ENCODE peak calls at places on chromosomes 12 and 14, in seven cellular contexts. One of them, this sample, is unnamed.

GRCh38 chr14:37544407-37544806 is 50.6 kb downstream of the FOXA1 start:
- DNase-seq in choroid plexus epithelial cell: no peak
- DNase-seq in left colon: no peak
- DNase-seq in T-helper 1 cell: no peak
- DNase-seq in mesothelial cell of epicardium: no peak
- DNase-seq in activated CD8-positive, alpha-beta memory T cell treated with anti-CD3 and anti-CD28 coated beads for 4 hours: no peak
- DNase-seq in RPMI7951: no peak
- DNase-seq in this sample: no peak

GRCh38 chr12:15151141-15152091 is 69.8 kb downstream of the RERG start:
- DNase-seq in choroid plexus epithelial cell: peak
- DNase-seq in T-helper 1 cell: no peak
- DNase-seq in RPMI7951: peak
- DNase-seq in activated CD8-positive, alpha-beta memory T cell treated with anti-CD3 and anti-CD28 coated beads for 4 hours: no peak
- DNase-seq in left colon: no peak
- DNase-seq in mesothelial cell of epicardium: no peak
- DNase-seq in this sample: peak

GRCh38 chr14:85178869-85179268 is 351.1 kb upstream of the FLRT2 start:
- DNase-seq in left colon: no peak
- DNase-seq in RPMI7951: no peak
- DNase-seq in T-helper 1 cell: no peak
- DNase-seq in mesothelial cell of epicardium: no peak
- DNase-seq in choroid plexus epithelial cell: no peak
- DNase-seq in activated CD8-positive, alpha-beta memory T cell treated with anti-CD3 and anti-CD28 coated beads for 4 hours: no peak
- DNase-seq in this sample: no peak

GRCh38 chr12:113149361-113150150 is at the start of gene CFAP73:
- DNase-seq in activated CD8-positive, alpha-beta memory T cell treated with anti-CD3 and anti-CD28 coated beads for 4 hours: no peak
- DNase-seq in RPMI7951: peak
- DNase-seq in left colon: peak
- DNase-seq in choroid plexus epithelial cell: peak
- DNase-seq in mesothelial cell of epicardium: peak
- DNase-seq in T-helper 1 cell: no peak
- DNase-seq in this sample: peak

GRCh38 chr12:111519083-111519482 is 80.0 kb downstream of the ATXN2 start:
- DNase-seq in mesothelial cell of epicardium: no peak
- DNase-seq in RPMI7951: no peak
- DNase-seq in activated CD8-positive, alpha-beta memory T cell treated with anti-CD3 and anti-CD28 coated beads for 4 hours: no peak
- DNase-seq in T-helper 1 cell: no peak
- DNase-seq in left colon: no peak
- DNase-seq in choroid plexus epithelial cell: no peak
- DNase-seq in this sample: no peak

GRCh38 chr12:11987906-11988305 is 82.8 kb upstream of the BCL2L14 start:
- DNase-seq in mesothelial cell of epicardium: no peak
- DNase-seq in left colon: no peak
- DNase-seq in T-helper 1 cell: no peak
- DNase-seq in choroid plexus epithelial cell: no peak
- DNase-seq in RPMI7951: no peak
- DNase-seq in activated CD8-positive, alpha-beta memory T cell treated with anti-CD3 and anti-CD28 coated beads for 4 hours: no peak
- DNase-seq in this sample: no peak

GRCh38 chr12:57549909-57550627 is at the start of gene KIF5A:
- DNase-seq in activated CD8-positive, alpha-beta memory T cell treated with anti-CD3 and anti-CD28 coated beads for 4 hours: peak
- DNase-seq in mesothelial cell of epicardium: no peak
- DNase-seq in RPMI7951: peak
- DNase-seq in choroid plexus epithelial cell: no peak
- DNase-seq in T-helper 1 cell: peak
- DNase-seq in left colon: peak
- DNase-seq in this sample: no peak

GRCh38 chr12:108146035-108146893 is 17.2 kb downstream of the WSCD2 start:
- DNase-seq in RPMI7951: no peak
- DNase-seq in choroid plexus epithelial cell: no peak
- DNase-seq in T-helper 1 cell: no peak
- DNase-seq in left colon: no peak
- DNase-seq in activated CD8-positive, alpha-beta memory T cell treated with anti-CD3 and anti-CD28 coated beads for 4 hours: no peak
- DNase-seq in mesothelial cell of epicardium: no peak
- DNase-seq in this sample: no peak

GRCh38 chr14:76917158-76917596 is 91.0 kb downstream of the LRRC74A start:
- DNase-seq in mesothelial cell of epicardium: no peak
- DNase-seq in RPMI7951: peak
- DNase-seq in left colon: peak
- DNase-seq in T-helper 1 cell: no peak
- DNase-seq in activated CD8-positive, alpha-beta memory T cell treated with anti-CD3 and anti-CD28 coated beads for 4 hours: no peak
- DNase-seq in choroid plexus epithelial cell: peak
- DNase-seq in this sample: peak

GRCh38 chr12:13120431-13120830 is 17.0 kb upstream of the GSG1 start:
- DNase-seq in choroid plexus epithelial cell: no peak
- DNase-seq in T-helper 1 cell: no peak
- DNase-seq in mesothelial cell of epicardium: no peak
- DNase-seq in RPMI7951: no peak
- DNase-seq in activated CD8-positive, alpha-beta memory T cell treated with anti-CD3 and anti-CD28 coated beads for 4 hours: no peak
- DNase-seq in left colon: no peak
- DNase-seq in this sample: no peak

GRCh38 chr12:90543393-90543792 is 411.6 kb downstream of the CCER1 start:
- DNase-seq in mesothelial cell of epicardium: no peak
- DNase-seq in RPMI7951: peak
- DNase-seq in activated CD8-positive, alpha-beta memory T cell treated with anti-CD3 and anti-CD28 coated beads for 4 hours: no peak
- DNase-seq in left colon: no peak
- DNase-seq in choroid plexus epithelial cell: peak
- DNase-seq in T-helper 1 cell: no peak
- DNase-seq in this sample: peak

GRCh38 chr14:102731101-102731870 is 46.0 kb upstream of the TRAF3 start:
- DNase-seq in RPMI7951: no peak
- DNase-seq in mesothelial cell of epicardium: no peak
- DNase-seq in activated CD8-positive, alpha-beta memory T cell treated with anti-CD3 and anti-CD28 coated beads for 4 hours: no peak
- DNase-seq in left colon: no peak
- DNase-seq in T-helper 1 cell: no peak
- DNase-seq in choroid plexus epithelial cell: no peak
- DNase-seq in this sample: no peak

GRCh38 chr12:105935106-105935505 is 203.6 kb downstream of the NUAK1 start:
- DNase-seq in RPMI7951: peak
- DNase-seq in T-helper 1 cell: no peak
- DNase-seq in mesothelial cell of epicardium: no peak
- DNase-seq in choroid plexus epithelial cell: peak
- DNase-seq in activated CD8-positive, alpha-beta memory T cell treated with anti-CD3 and anti-CD28 coated beads for 4 hours: no peak
- DNase-seq in left colon: no peak
- DNase-seq in this sample: peak

GRCh38 chr12:55830601-55831406 is 1.4 kb upstream of the DNAJC14 start:
- DNase-seq in choroid plexus epithelial cell: peak
- DNase-seq in activated CD8-positive, alpha-beta memory T cell treated with anti-CD3 and anti-CD28 coated beads for 4 hours: peak
- DNase-seq in T-helper 1 cell: no peak
- DNase-seq in mesothelial cell of epicardium: peak
- DNase-seq in RPMI7951: peak
- DNase-seq in left colon: peak
- DNase-seq in this sample: peak

GRCh38 chr12:89016970-89017778 is 335.1 kb downstream of the DUSP6 start:
- DNase-seq in left colon: peak
- DNase-seq in activated CD8-positive, alpha-beta memory T cell treated with anti-CD3 and anti-CD28 coated beads for 4 hours: no peak
- DNase-seq in RPMI7951: peak
- DNase-seq in choroid plexus epithelial cell: peak
- DNase-seq in mesothelial cell of epicardium: no peak
- DNase-seq in T-helper 1 cell: no peak
- DNase-seq in this sample: peak

GRCh38 chr14:78902010-78902623 is 731.9 kb downstream of the NRXN3 start:
- DNase-seq in choroid plexus epithelial cell: peak
- DNase-seq in left colon: peak
- DNase-seq in RPMI7951: no peak
- DNase-seq in mesothelial cell of epicardium: peak
- DNase-seq in activated CD8-positive, alpha-beta memory T cell treated with anti-CD3 and anti-CD28 coated beads for 4 hours: no peak
- DNase-seq in T-helper 1 cell: no peak
- DNase-seq in this sample: peak

GRCh38 chr14:32345311-32345771 is 16.2 kb downstream of the AKAP6 start:
- DNase-seq in choroid plexus epithelial cell: peak
- DNase-seq in activated CD8-positive, alpha-beta memory T cell treated with anti-CD3 and anti-CD28 coated beads for 4 hours: no peak
- DNase-seq in T-helper 1 cell: no peak
- DNase-seq in RPMI7951: no peak
- DNase-seq in left colon: peak
- DNase-seq in mesothelial cell of epicardium: no peak
- DNase-seq in this sample: peak

GRCh38 chr12:68587448-68587873 is 23.2 kb upstream of the RAP1B start:
- DNase-seq in activated CD8-positive, alpha-beta memory T cell treated with anti-CD3 and anti-CD28 coated beads for 4 hours: no peak
- DNase-seq in left colon: no peak
- DNase-seq in choroid plexus epithelial cell: no peak
- DNase-seq in T-helper 1 cell: no peak
- DNase-seq in mesothelial cell of epicardium: no peak
- DNase-seq in RPMI7951: no peak
- DNase-seq in this sample: no peak

GRCh38 chr12:129483494-129483893 is 420.3 kb downstream of the TMEM132D start:
- DNase-seq in RPMI7951: no peak
- DNase-seq in choroid plexus epithelial cell: no peak
- DNase-seq in mesothelial cell of epicardium: no peak
- DNase-seq in left colon: no peak
- DNase-seq in activated CD8-positive, alpha-beta memory T cell treated with anti-CD3 and anti-CD28 coated beads for 4 hours: no peak
- DNase-seq in T-helper 1 cell: no peak
- DNase-seq in this sample: no peak

GRCh38 chr12:95548056-95548538 is 3.2 kb downstream of the USP44 start:
- DNase-seq in left colon: peak
- DNase-seq in RPMI7951: no peak
- DNase-seq in activated CD8-positive, alpha-beta memory T cell treated with anti-CD3 and anti-CD28 coated beads for 4 hours: no peak
- DNase-seq in choroid plexus epithelial cell: no peak
- DNase-seq in T-helper 1 cell: peak
- DNase-seq in mesothelial cell of epicardium: no peak
- DNase-seq in this sample: peak

GRCh38 chr12:121786441-121786825 is 7.1 kb downstream of the RHOF start:
- DNase-seq in T-helper 1 cell: no peak
- DNase-seq in choroid plexus epithelial cell: peak
- DNase-seq in activated CD8-positive, alpha-beta memory T cell treated with anti-CD3 and anti-CD28 coated beads for 4 hours: no peak
- DNase-seq in mesothelial cell of epicardium: no peak
- DNase-seq in left colon: peak
- DNase-seq in RPMI7951: peak
- DNase-seq in this sample: peak

GRCh38 chr12:115354007-115354452 is 670.1 kb upstream of the TBX3 start:
- DNase-seq in T-helper 1 cell: no peak
- DNase-seq in RPMI7951: peak
- DNase-seq in left colon: peak
- DNase-seq in choroid plexus epithelial cell: peak
- DNase-seq in activated CD8-positive, alpha-beta memory T cell treated with anti-CD3 and anti-CD28 coated beads for 4 hours: no peak
- DNase-seq in mesothelial cell of epicardium: no peak
- DNase-seq in this sample: peak

GRCh38 chr14:82963756-82964155 is 1430.1 kb upstream of the SEL1L start:
- DNase-seq in mesothelial cell of epicardium: no peak
- DNase-seq in T-helper 1 cell: no peak
- DNase-seq in RPMI7951: no peak
- DNase-seq in left colon: no peak
- DNase-seq in activated CD8-positive, alpha-beta memory T cell treated with anti-CD3 and anti-CD28 coated beads for 4 hours: no peak
- DNase-seq in choroid plexus epithelial cell: no peak
- DNase-seq in this sample: no peak

GRCh38 chr14:77107228-77107627 is 9.2 kb downstream of the CIPC start:
- DNase-seq in left colon: no peak
- DNase-seq in RPMI7951: no peak
- DNase-seq in choroid plexus epithelial cell: no peak
- DNase-seq in mesothelial cell of epicardium: no peak
- DNase-seq in activated CD8-positive, alpha-beta memory T cell treated with anti-CD3 and anti-CD28 coated beads for 4 hours: no peak
- DNase-seq in T-helper 1 cell: no peak
- DNase-seq in this sample: no peak

GRCh38 chr14:69716483-69717187 is 50.3 kb upstream of the SRSF5 start:
- DNase-seq in left colon: no peak
- DNase-seq in mesothelial cell of epicardium: no peak
- DNase-seq in choroid plexus epithelial cell: peak
- DNase-seq in RPMI7951: peak
- DNase-seq in T-helper 1 cell: no peak
- DNase-seq in activated CD8-positive, alpha-beta memory T cell treated with anti-CD3 and anti-CD28 coated beads for 4 hours: no peak
- DNase-seq in this sample: peak

GRCh38 chr14:83559721-83560120 is 1970.2 kb upstream of the FLRT2 start:
- DNase-seq in mesothelial cell of epicardium: no peak
- DNase-seq in activated CD8-positive, alpha-beta memory T cell treated with anti-CD3 and anti-CD28 coated beads for 4 hours: no peak
- DNase-seq in choroid plexus epithelial cell: peak
- DNase-seq in RPMI7951: peak
- DNase-seq in T-helper 1 cell: no peak
- DNase-seq in left colon: no peak
- DNase-seq in this sample: no peak

GRCh38 chr14:34301107-34301734 is 160.8 kb downstream of the SPTSSA start:
- DNase-seq in choroid plexus epithelial cell: peak
- DNase-seq in T-helper 1 cell: no peak
- DNase-seq in RPMI7951: peak
- DNase-seq in left colon: no peak
- DNase-seq in mesothelial cell of epicardium: no peak
- DNase-seq in activated CD8-positive, alpha-beta memory T cell treated with anti-CD3 and anti-CD28 coated beads for 4 hours: no peak
- DNase-seq in this sample: peak

GRCh38 chr12:107105410-107105703 is 12.0 kb upstream of the CRY1 start:
- DNase-seq in left colon: no peak
- DNase-seq in activated CD8-positive, alpha-beta memory T cell treated with anti-CD3 and anti-CD28 coated beads for 4 hours: no peak
- DNase-seq in choroid plexus epithelial cell: no peak
- DNase-seq in T-helper 1 cell: no peak
- DNase-seq in mesothelial cell of epicardium: no peak
- DNase-seq in RPMI7951: no peak
- DNase-seq in this sample: no peak

GRCh38 chr14:92408186-92408585 is 85.2 kb downstream of the SLC24A4 start:
- DNase-seq in mesothelial cell of epicardium: no peak
- DNase-seq in choroid plexus epithelial cell: peak
- DNase-seq in activated CD8-positive, alpha-beta memory T cell treated with anti-CD3 and anti-CD28 coated beads for 4 hours: no peak
- DNase-seq in T-helper 1 cell: no peak
- DNase-seq in left colon: no peak
- DNase-seq in RPMI7951: peak
- DNase-seq in this sample: peak

GRCh38 chr12:130862161-130862560 is 9.7 kb upstream of the RAN start:
- DNase-seq in RPMI7951: no peak
- DNase-seq in activated CD8-positive, alpha-beta memory T cell treated with anti-CD3 and anti-CD28 coated beads for 4 hours: no peak
- DNase-seq in choroid plexus epithelial cell: no peak
- DNase-seq in left colon: no peak
- DNase-seq in mesothelial cell of epicardium: no peak
- DNase-seq in T-helper 1 cell: no peak
- DNase-seq in this sample: no peak

GRCh38 chr12:122080149-122081107 is 1.9 kb downstream of the MLXIP start:
- DNase-seq in activated CD8-positive, alpha-beta memory T cell treated with anti-CD3 and anti-CD28 coated beads for 4 hours: no peak
- DNase-seq in left colon: peak
- DNase-seq in RPMI7951: peak
- DNase-seq in mesothelial cell of epicardium: no peak
- DNase-seq in choroid plexus epithelial cell: peak
- DNase-seq in T-helper 1 cell: no peak
- DNase-seq in this sample: peak

GRCh38 chr12:131014343-131014742 is 60.6 kb downstream of the ADGRD1 start:
- DNase-seq in choroid plexus epithelial cell: no peak
- DNase-seq in activated CD8-positive, alpha-beta memory T cell treated with anti-CD3 and anti-CD28 coated beads for 4 hours: no peak
- DNase-seq in RPMI7951: no peak
- DNase-seq in mesothelial cell of epicardium: no peak
- DNase-seq in left colon: no peak
- DNase-seq in T-helper 1 cell: no peak
- DNase-seq in this sample: no peak

GRCh38 chr12:55385911-55386310 is 14.4 kb upstream of the OR6C65 start:
- DNase-seq in T-helper 1 cell: no peak
- DNase-seq in left colon: no peak
- DNase-seq in mesothelial cell of epicardium: no peak
- DNase-seq in activated CD8-positive, alpha-beta memory T cell treated with anti-CD3 and anti-CD28 coated beads for 4 hours: no peak
- DNase-seq in RPMI7951: no peak
- DNase-seq in choroid plexus epithelial cell: no peak
- DNase-seq in this sample: no peak

GRCh38 chr12:51992246-51992645 is 14.5 kb upstream of the TAMALIN start:
- DNase-seq in RPMI7951: no peak
- DNase-seq in activated CD8-positive, alpha-beta memory T cell treated with anti-CD3 and anti-CD28 coated beads for 4 hours: no peak
- DNase-seq in mesothelial cell of epicardium: no peak
- DNase-seq in left colon: no peak
- DNase-seq in T-helper 1 cell: no peak
- DNase-seq in choroid plexus epithelial cell: no peak
- DNase-seq in this sample: no peak

This sample was measured in dermis blood vessel endothelial cell.